ENCODE peak calls at places on chromosomes 3 and 15, in four cellular contexts. V, H, Q and N are unnamed samples.

GRCh38 chr3:127029521-127030327 is 46.8 kb downstream of the PLXNA1 start:
- DNase-seq in V (no peak), H (no peak), Q (no peak), N (no peak)

GRCh38 chr3:14740983-14741382 is 66.0 kb downstream of the C3orf20 start:
- DNase-seq in V (no peak), H (no peak), Q (no peak), N (no peak)

GRCh38 chr3:145357453-145357852 is 803.5 kb downstream of the PLOD2 start:
- DNase-seq in V (peak; percentile 4), H (no peak), Q (no peak), N (no peak)

GRCh38 chr15:37921527-37922385 is 12.7 kb upstream of the TMCO5A start:
- DNase-seq in V (no peak), H (no peak), Q (no peak), N (peak; percentile 25)

GRCh38 chr15:52383100-52383588 is 87.5 kb upstream of the MYO5C start:
- DNase-seq in V (peak; percentile 52), H (no peak), Q (no peak), N (peak; percentile 7)

GRCh38 chr3:72380193-72380592 is 468.1 kb downstream of the SHQ1 start:
- DNase-seq in V (peak; percentile 24), H (no peak), Q (no peak), N (peak; percentile 43)

GRCh38 chr15:43954181-43954621 is 127.4 kb downstream of the WDR76 start:
- DNase-seq in V (no peak), H (no peak), Q (no peak), N (no peak)

GRCh38 chr15:78304487-78305413 is 5.3 kb upstream of the SKIC8 start:
- DNase-seq in V (no peak), H (no peak), Q (no peak), N (no peak)

GRCh38 chr3:184126006-184126405 is 9.2 kb upstream of the EIF2B5 start:
- DNase-seq in V (no peak), H (no peak), Q (no peak), N (no peak)

GRCh38 chr15:40291088-40291574 is 8.3 kb upstream of the ANKRD63 start:
- DNase-seq in V (peak; percentile 36), H (peak; percentile 55), Q (no peak), N (no peak)

GRCh38 chr3:39000008-39000450 is 51.7 kb downstream of the SCN11A start:
- DNase-seq in V (peak; percentile 70), H (no peak), Q (peak; percentile 24), N (peak; percentile 42)

GRCh38 chr3:129000742-129001100 is 383 bp upstream of the EFCC1 start:
- DNase-seq in V (peak; percentile 16), H (no peak), Q (no peak), N (no peak)

GRCh38 chr3:126827121-126827520 is 123.1 kb downstream of the CHCHD6 start:
- DNase-seq in V (no peak), H (no peak), Q (no peak), N (no peak)

GRCh38 chr3:189355481-189356201 is 183.9 kb downstream of the TPRG1 start:
- DNase-seq in V (no peak), H (no peak), Q (no peak), N (no peak)